ENCODE peak calls at places on chromosomes 13 and 19, in ten cellular contexts. E is EL; A is GM03348; I is left ventricle myocardium inferior; G is stimulated activated CD8-positive, alpha-beta memory T cell treated with anti-CD3 and anti-CD28 coated beads, Interleukin-4, amount 100 ng/mL, for 24 hours; X is stimulated activated CD4-positive, alpha-beta T cell treated with anti-CD3 and anti-CD28 coated beads, TNF-alpha, amount 100 ng/mL, for 48 hours; P is GM12878; M is ELR; V is upper lobe of right lung; L is non-pigmented ciliary epithelial cell. C is an unnamed sample.
A peak's percentile ranks its signal among the peaks of the same experiment; 100 is the strongest.

GRCh38 chr13:50122465-50122864 is 107.2 kb downstream of the KCNRG start:
- DNase-seq in E (no peak), A (no peak), I (no peak), G (no peak), X (no peak), P (no peak), M (no peak), V (no peak), L (no peak), C (no peak)

GRCh38 chr19:11535792-11536595 is 2.7 kb upstream of the CNN1 start:
- DNase-seq in E (peak; percentile 88), A (peak; percentile 99), I (peak; percentile 92), G (peak; percentile 83), X (peak; percentile 84), P (no peak), M (peak; percentile 90), V (peak; percentile 94), L (peak; percentile 41), C (peak; percentile 90)

GRCh38 chr13:37187110-37187509 is 81.6 kb upstream of the CSNK1A1L start:
- DNase-seq in E (peak; percentile 77), A (peak; percentile 19), I (no peak), G (no peak), X (no peak), P (no peak), M (peak; percentile 35), V (no peak), L (no peak), C (no peak)

GRCh38 chr19:34597596-34597995 is 79.4 kb downstream of the SCGB2B2 start:
- DNase-seq in E (no peak), A (no peak), I (no peak), G (no peak), X (no peak), P (no peak), M (no peak), V (no peak), L (no peak), C (no peak)

GRCh38 chr19:18437481-18438330 is at the start of gene ISYNA1:
- DNase-seq in E (peak; percentile 59), A (peak; percentile 68), I (peak; percentile 67), G (no peak), X (no peak), P (no peak), M (peak; percentile 55), V (peak; percentile 82), L (no peak), C (no peak)

GRCh38 chr13:40215747-40216146 is 450.7 kb downstream of the FOXO1 start:
- DNase-seq in E (no peak), A (no peak), I (no peak), G (no peak), X (no peak), P (no peak), M (no peak), V (no peak), L (no peak), C (no peak)

GRCh38 chr19:49417090-49417489 is 6.2 kb downstream of the PTH2 start:
- DNase-seq in E (no peak), A (no peak), I (no peak), G (no peak), X (no peak), P (no peak), M (no peak), V (no peak), L (no peak), C (no peak)

GRCh38 chr19:4896372-4896771 is 6.3 kb downstream of the ARRDC5 start:
- DNase-seq in E (peak; percentile 62), A (no peak), I (no peak), G (no peak), X (no peak), P (no peak), M (peak; percentile 76), V (no peak), L (no peak), C (no peak)

GRCh38 chr13:109715902-109716301 is 70.5 kb downstream of the IRS2 start:
- DNase-seq in E (peak; percentile 6), A (peak; percentile 31), I (no peak), G (no peak), X (no peak), P (no peak), M (peak; percentile 30), V (no peak), L (no peak), C (no peak)

GRCh38 chr13:111898956-111899713 is 167.8 kb upstream of the SOX1 start:
- DNase-seq in E (no peak), A (no peak), I (no peak), G (no peak), X (no peak), P (no peak), M (no peak), V (no peak), L (no peak), C (no peak)

GRCh38 chr13:43728411-43728810 is 58.4 kb downstream of the ENOX1 start:
- DNase-seq in E (peak; percentile 15), A (no peak), I (no peak), G (no peak), X (no peak), P (no peak), M (no peak), V (no peak), L (no peak), C (no peak)

GRCh38 chr13:81990652-81991051 is 1649.7 kb upstream of the SPRY2 start:
- DNase-seq in E (no peak), A (no peak), I (no peak), G (no peak), X (no peak), P (no peak), M (no peak), V (no peak), L (no peak), C (no peak)

GRCh38 chr19:3124630-3125029 is 11.2 kb upstream of the GNA15 start:
- DNase-seq in E (no peak), A (no peak), I (no peak), G (no peak), X (no peak), P (no peak), M (no peak), V (no peak), L (no peak), C (no peak)

GRCh38 chr19:14048439-14049153 is 13.3 kb downstream of the PALM3 start:
- DNase-seq in E (peak; percentile 44), A (peak; percentile 60), I (peak; percentile 44), G (peak; percentile 67), X (peak; percentile 63), P (no peak), M (peak; percentile 64), V (peak; percentile 83), L (no peak), C (peak; percentile 71)

GRCh38 chr13:46134961-46135522 is 30.2 kb upstream of the CPB2 start:
- DNase-seq in E (peak; percentile 6), A (no peak), I (no peak), G (no peak), X (no peak), P (no peak), M (no peak), V (no peak), L (no peak), C (no peak)